ENCODE peak calls at places on chromosomes 7 and 10, in seven cellular contexts. G is HT1080, I is midbrain, O is GM10248, K is T-helper 9 cell, Z is WERI-Rb-1, S is transverse colon. R is an unnamed sample.

GRCh38 chr10:13681095-13681494 is 94.3 kb downstream of the PRPF18 start:
- DNase-seq in S (no peak), G (no peak), I (no peak), O (no peak), Z (peak; percentile 16), K (no peak), R (no peak)

GRCh38 chr10:5665380-5666323 is 743 bp downstream of the ASB13 start:
- DNase-seq in G (no peak), Z (no peak), I (peak; percentile 42), K (no peak), S (peak; percentile 37), O (no peak), R (no peak)

GRCh38 chr7:106313966-106314365 is 29.2 kb upstream of the NAMPT start:
- DNase-seq in I (peak; percentile 9), Z (no peak), S (no peak), G (no peak), K (no peak), O (no peak), R (no peak)

GRCh38 chr10:88810196-88810961 is 7.8 kb downstream of the LIPM start:
- DNase-seq in O (peak; percentile 35), G (peak; percentile 64), I (peak; percentile 22), S (no peak), K (no peak), Z (peak; percentile 37), R (no peak)

GRCh38 chr10:69804775-69805174 is 3.1 kb downstream of the COL13A1 start:
- DNase-seq in I (no peak), O (no peak), K (no peak), S (no peak), Z (no peak), G (no peak), R (no peak)

GRCh38 chr7:151801291-151801690 is 75.6 kb downstream of the PRKAG2 start:
- DNase-seq in G (no peak), I (no peak), Z (no peak), O (no peak), S (no peak), K (no peak), R (no peak)

GRCh38 chr7:50389961-50390360 is 60.2 kb downstream of the FIGNL1 start:
- DNase-seq in S (no peak), G (no peak), Z (no peak), I (no peak), K (no peak), O (no peak), R (no peak)

GRCh38 chr10:118568327-118568848 is 27.1 kb downstream of the PRLHR start:
- DNase-seq in I (peak; percentile 62), O (peak; percentile 65), K (peak; percentile 24), G (peak; percentile 58), Z (peak; percentile 34), S (peak; percentile 35), R (peak; percentile 54)

GRCh38 chr7:120718361-120718760 is 139.6 kb downstream of the TSPAN12 start:
- DNase-seq in S (no peak), K (no peak), Z (no peak), O (no peak), G (no peak), I (no peak), R (no peak)

GRCh38 chr7:47571355-47572100 is 10.4 kb downstream of the TNS3 start:
- DNase-seq in I (peak; percentile 34), K (no peak), S (peak; percentile 62), G (no peak), Z (no peak), O (no peak), R (peak; percentile 84)

GRCh38 chr10:17915181-17915580 is 36.5 kb upstream of the SLC39A12 start:
- DNase-seq in Z (no peak), S (no peak), I (no peak), G (no peak), O (no peak), K (no peak), R (no peak)

GRCh38 chr10:130105724-130106123 is 4.9 kb downstream of the C10orf143 start:
- DNase-seq in G (no peak), O (no peak), Z (no peak), I (no peak), S (no peak), K (no peak), R (no peak)

GRCh38 chr7:140616328-140616727 is 24.3 kb downstream of the DENND2A start:
- DNase-seq in K (no peak), I (no peak), Z (no peak), O (no peak), S (no peak), G (no peak), R (no peak)

GRCh38 chr10:12322583-12323131 is 26.7 kb upstream of the CAMK1D start:
- DNase-seq in Z (no peak), S (no peak), G (no peak), O (no peak), I (no peak), K (no peak), R (no peak)

GRCh38 chr7:36387437-36388345 is 2.0 kb upstream of the ANLN start:
- DNase-seq in K (no peak), I (no peak), S (no peak), O (no peak), G (peak; percentile 11), Z (no peak), R (no peak)

GRCh38 chr7:148045521-148045920 is 545.0 kb upstream of the C7orf33 start:
- DNase-seq in Z (no peak), K (no peak), G (no peak), S (no peak), O (no peak), I (no peak), R (no peak)

GRCh38 chr7:158141221-158141582 is 446.4 kb downstream of the PTPRN2 start:
- DNase-seq in O (no peak), Z (no peak), G (no peak), K (no peak), I (no peak), S (no peak), R (no peak)

GRCh38 chr7:99379043-99379577 is 4.6 kb downstream of the ARPC1B start:
- DNase-seq in O (no peak), K (peak; percentile 55), G (peak; percentile 87), S (peak; percentile 61), Z (no peak), I (peak; percentile 10), R (peak; percentile 86)

GRCh38 chr10:79049931-79050895 is 18.6 kb upstream of the ZMIZ1 start:
- DNase-seq in Z (no peak), O (no peak), I (no peak), S (no peak), G (no peak), K (no peak), R (no peak)

GRCh38 chr7:135980665-135981180 is 3.6 kb upstream of the MTPN start:
- DNase-seq in O (peak; percentile 18), K (peak; percentile 45), G (peak; percentile 93), S (peak; percentile 39), I (no peak), Z (no peak), R (no peak)

GRCh38 chr7:66429498-66430163 is 199.1 kb upstream of the KCTD7 start:
- DNase-seq in O (no peak), I (no peak), K (no peak), Z (no peak), G (no peak), S (no peak), R (no peak)

GRCh38 chr7:130273863-130274262 is 7.2 kb downstream of the CPA2 start:
- DNase-seq in S (no peak), I (no peak), Z (no peak), O (no peak), K (no peak), G (no peak), R (no peak)

GRCh38 chr7:157801109-157801508 is 464.3 kb downstream of the DNAJB6 start:
- DNase-seq in K (no peak), O (no peak), I (no peak), G (no peak), S (no peak), Z (no peak), R (no peak)

GRCh38 chr10:69645751-69646687 is 16.0 kb downstream of the FAM241B start:
- DNase-seq in S (no peak), I (no peak), Z (no peak), G (no peak), K (no peak), O (no peak), R (no peak)

GRCh38 chr10:77290528-77291155 is 347.0 kb downstream of the KCNMA1 start:
- DNase-seq in I (no peak), G (peak; percentile 99), S (no peak), O (no peak), K (no peak), Z (no peak), R (no peak)

GRCh38 chr10:7433861-7434260 is 23.0 kb upstream of the SFMBT2 start:
- DNase-seq in G (no peak), I (no peak), O (no peak), S (no peak), K (no peak), Z (no peak), R (no peak)

GRCh38 chr7:130899638-130900401 is 165.8 kb upstream of the KLF14 start:
- DNase-seq in S (peak; percentile 83), O (no peak), G (no peak), Z (no peak), K (no peak), I (no peak), R (no peak)

GRCh38 chr10:89669985-89670384 is 24.9 kb upstream of the PANK1 start:
- DNase-seq in G (no peak), Z (no peak), K (no peak), O (no peak), I (no peak), S (no peak), R (no peak)

GRCh38 chr7:157476201-157476600 is 139.4 kb downstream of the DNAJB6 start:
- DNase-seq in I (no peak), G (no peak), S (no peak), Z (no peak), O (no peak), K (no peak), R (no peak)

GRCh38 chr10:123885406-123886164 is 6.0 kb downstream of the CPXM2 start:
- DNase-seq in K (no peak), G (no peak), O (no peak), S (no peak), I (no peak), Z (no peak), R (peak; percentile 71)

GRCh38 chr7:66376264-66376945 is 171.3 kb downstream of the TPST1 start:
- DNase-seq in S (no peak), K (no peak), Z (no peak), O (no peak), G (no peak), I (no peak), R (no peak)

GRCh38 chr7:26346611-26347200 is 55.0 kb downstream of the SNX10 start:
- DNase-seq in Z (no peak), I (no peak), O (no peak), S (peak; percentile 47), K (no peak), G (peak; percentile 80), R (no peak)

GRCh38 chr10:15540729-15541128 is 169.6 kb upstream of the FAM171A1 start:
- DNase-seq in K (no peak), G (peak; percentile 4), I (no peak), S (no peak), Z (no peak), O (no peak), R (no peak)

GRCh38 chr10:117264776-117265175 is 23.9 kb downstream of the SLC18A2 start:
- DNase-seq in K (no peak), O (no peak), Z (no peak), G (no peak), S (no peak), I (no peak), R (no peak)